ENCODE peak calls at places on chromosomes 13 and 19, in nine cellular contexts. K is IMR-90, A is psoas muscle, V is cardiac fibroblast, B is Caco-2, M is Karpas-422, H is AG10803, Z is endothelial cell of umbilical vein, U is cardiac muscle cell. D is an unnamed sample.

GRCh38 chr13:32228330-32229041 is 86.7 kb downstream of the ZAR1L start:
- DNase-seq in K (peak; percentile 84), A (no peak), V (no peak), B (peak; percentile 85), M (no peak), H (peak; percentile 13), Z (no peak), U (peak; percentile 14), D (no peak)

GRCh38 chr19:18167975-18168645 is 5.5 kb upstream of the IFI30 start:
- DNase-seq in K (peak; percentile 16), A (peak; percentile 63), V (peak; percentile 50), B (no peak), M (peak; percentile 90), H (no peak), Z (peak; percentile 24), U (peak; percentile 52), D (no peak)

GRCh38 chr13:112690242-112690943 is 555 bp downstream of the ATP11A start:
- DNase-seq in K (peak; percentile 44), A (peak; percentile 73), V (peak; percentile 43), B (no peak), M (no peak), H (peak; percentile 8), Z (peak; percentile 24), U (peak; percentile 23), D (no peak)

GRCh38 chr13:43141685-43142084 is 118.3 kb downstream of the DNAJC15 start:
- DNase-seq in K (no peak), A (no peak), V (no peak), B (no peak), M (no peak), H (no peak), Z (no peak), U (no peak), D (no peak)

GRCh38 chr19:907183-907853 is 5.7 kb downstream of the R3HDM4 start:
- DNase-seq in K (no peak), A (peak; percentile 52), V (no peak), B (no peak), M (peak; percentile 66), H (no peak), Z (no peak), U (no peak), D (no peak)

GRCh38 chr13:93446256-93446655 is 219.6 kb downstream of the GPC6 start:
- DNase-seq in K (peak; percentile 13), A (no peak), V (no peak), B (no peak), M (no peak), H (no peak), Z (no peak), U (no peak), D (no peak)

GRCh38 chr19:8335343-8336071 is 7.6 kb downstream of the KANK3 start:
- DNase-seq in K (no peak), A (peak; percentile 41), V (no peak), B (no peak), M (peak; percentile 49), H (no peak), Z (no peak), U (no peak), D (no peak)

GRCh38 chr13:95221991-95222732 is 79.1 kb downstream of the ABCC4 start:
- DNase-seq in K (no peak), A (no peak), V (no peak), B (no peak), M (no peak), H (no peak), Z (no peak), U (no peak), D (no peak)

GRCh38 chr13:30373727-30374126 is 48.6 kb upstream of the UBE2L5 start:
- DNase-seq in K (no peak), A (no peak), V (no peak), B (no peak), M (peak; percentile 83), H (no peak), Z (no peak), U (no peak), D (no peak)

GRCh38 chr13:20127563-20128458 is 33.0 kb downstream of the GJA3 start:
- DNase-seq in K (peak; percentile 16), A (peak; percentile 83), V (peak; percentile 56), B (peak; percentile 69), M (no peak), H (peak; percentile 47), Z (peak; percentile 38), U (peak; percentile 65), D (no peak)

DNA sequence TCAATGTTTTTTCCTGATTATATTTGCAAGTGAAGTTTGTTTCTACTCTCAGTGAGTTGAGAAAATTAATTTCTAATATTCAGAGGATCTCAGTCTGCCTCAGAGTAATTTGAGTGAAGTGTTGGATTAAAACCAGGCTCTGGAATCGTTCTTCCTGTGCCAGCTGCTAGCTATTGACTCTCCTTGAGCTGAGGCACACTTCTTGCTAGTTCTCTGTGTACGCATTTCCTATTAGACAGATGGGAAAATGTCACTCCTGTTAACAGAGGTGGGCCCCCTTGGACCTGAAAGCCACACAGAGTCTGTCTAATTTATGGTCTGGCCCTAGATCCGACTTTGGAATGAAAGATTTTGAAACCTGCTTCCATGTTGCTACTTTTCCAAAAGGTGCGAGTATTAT is 107.6 kb upstream of the RNF113B start:
- DNase-seq in K (no peak), A (no peak), V (no peak), B (no peak), M (no peak), H (no peak), Z (no peak), U (no peak), D (no peak)
- H3K4me3 ChIP-seq in K (no peak overlapping the region), A (no peak overlapping the region), V (no peak overlapping the region), B (no peak overlapping the region), M (no peak overlapping the region), H (no peak overlapping the region), Z (no peak overlapping the region), U (no peak overlapping the region), D (no peak overlapping the region)

GRCh38 chr13:75870397-75870801 is 234.3 kb downstream of the LMO7 start:
- DNase-seq in K (peak; percentile 20), A (no peak), V (peak; percentile 38), B (no peak), M (peak; percentile 69), H (peak; percentile 27), Z (peak; percentile 36), U (peak; percentile 38), D (no peak)

GRCh38 chr13:75864718-75865117 is 228.6 kb downstream of the LMO7 start:
- DNase-seq in K (peak; percentile 93), A (no peak), V (peak; percentile 63), B (no peak), M (no peak), H (peak; percentile 68), Z (no peak), U (peak; percentile 68), D (no peak)

GRCh38 chr13:75869981-75870380 is 233.9 kb downstream of the LMO7 start:
- DNase-seq in K (no peak), A (no peak), V (no peak), B (no peak), M (no peak), H (no peak), Z (no peak), U (no peak), D (no peak)

GRCh38 chr13:75871059-75871458 is 234.9 kb downstream of the LMO7 start:
- DNase-seq in K (no peak), A (no peak), V (no peak), B (no peak), M (no peak), H (no peak), Z (no peak), U (no peak), D (no peak)

DNA sequence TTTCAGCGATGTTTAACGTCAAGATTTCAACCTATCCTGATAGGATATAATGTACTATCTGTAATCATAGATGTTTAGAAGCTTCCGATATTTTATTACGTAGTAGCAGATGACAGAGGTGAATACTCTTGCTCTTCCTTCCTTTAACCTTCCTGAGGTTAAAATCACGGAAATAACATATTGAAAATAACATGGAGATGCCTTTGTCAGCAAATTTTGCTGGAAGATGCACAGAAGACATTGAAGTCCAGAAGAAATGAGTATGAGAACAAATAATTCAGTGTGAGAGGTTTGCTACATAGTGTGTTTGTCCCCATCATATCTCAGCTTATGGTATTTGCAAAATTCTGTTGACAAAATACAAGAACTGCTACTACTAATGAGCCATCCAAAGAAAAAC is 231.6 kb downstream of the LMO7 start:
- DNase-seq in K (no peak), A (no peak), V (no peak), B (no peak), M (no peak), H (no peak), Z (no peak), U (no peak), D (no peak)
- H3K4me3 ChIP-seq in K (no peak overlapping the region), A (no peak overlapping the region), V (no peak overlapping the region), B (no peak overlapping the region), M (no peak overlapping the region), H (no peak overlapping the region), Z (no peak overlapping the region), U (no peak overlapping the region), D (no peak overlapping the region)

DNA sequence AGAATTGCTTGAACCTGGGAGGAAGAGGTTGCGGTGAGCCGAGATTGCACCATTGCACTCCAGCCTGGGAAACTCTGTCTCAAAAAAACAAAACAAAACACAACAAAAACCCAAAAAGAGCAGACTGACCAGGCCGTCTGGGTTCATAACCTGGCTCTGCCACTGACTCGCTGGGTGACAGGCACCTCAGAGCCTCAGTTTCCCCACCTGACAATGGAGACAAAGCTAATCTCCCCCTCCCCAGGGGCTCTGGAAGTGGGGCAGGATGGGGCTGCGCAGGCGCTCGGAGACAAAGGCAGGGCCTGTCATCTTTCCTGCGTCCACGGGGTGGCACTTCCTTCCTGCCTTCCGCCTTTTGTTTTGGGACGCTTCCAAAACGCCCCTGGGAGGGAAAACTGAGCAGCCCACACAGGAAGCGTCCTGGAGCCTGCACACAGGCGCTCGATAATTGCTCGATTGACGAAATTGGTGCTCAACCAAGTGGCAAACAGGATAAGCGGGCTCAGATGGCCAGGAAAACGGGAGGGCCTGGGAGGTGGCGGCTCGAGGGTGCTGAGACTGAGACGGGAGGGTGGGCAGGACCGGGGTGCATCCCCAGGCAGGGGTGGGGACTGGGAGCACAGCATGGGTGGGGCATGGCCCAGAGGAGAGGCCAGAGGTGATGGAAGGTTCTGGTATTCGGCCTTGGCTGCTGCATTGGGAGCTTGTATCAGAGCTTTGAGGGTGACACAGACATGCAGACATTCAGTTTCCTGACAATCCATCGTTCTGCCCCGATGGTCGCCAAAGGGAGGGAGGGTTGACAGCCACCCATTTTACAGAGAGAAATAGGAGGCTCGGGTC is 17.8 kb downstream of the SPC24 start:
- DNase-seq in K (peak; percentile 84), A (peak; percentile 89), V (peak; percentile 95), B (peak; percentile 77), M (peak; percentile 69), H (peak; percentile 91), Z (peak; percentile 53), U (peak; percentile 92), D (no peak)
- H3K4me3 ChIP-seq in K (peak overlapping the region; percentile 12), A (peak overlapping the region; percentile 45), V (peak overlapping the region; percentile 32), B (peak overlapping the region; percentile 50), M (no peak overlapping the region), H (peak overlapping the region; percentile 46), Z (no peak overlapping the region), U (no peak overlapping the region), D (peak overlapping the region; percentile 29)

DNA sequence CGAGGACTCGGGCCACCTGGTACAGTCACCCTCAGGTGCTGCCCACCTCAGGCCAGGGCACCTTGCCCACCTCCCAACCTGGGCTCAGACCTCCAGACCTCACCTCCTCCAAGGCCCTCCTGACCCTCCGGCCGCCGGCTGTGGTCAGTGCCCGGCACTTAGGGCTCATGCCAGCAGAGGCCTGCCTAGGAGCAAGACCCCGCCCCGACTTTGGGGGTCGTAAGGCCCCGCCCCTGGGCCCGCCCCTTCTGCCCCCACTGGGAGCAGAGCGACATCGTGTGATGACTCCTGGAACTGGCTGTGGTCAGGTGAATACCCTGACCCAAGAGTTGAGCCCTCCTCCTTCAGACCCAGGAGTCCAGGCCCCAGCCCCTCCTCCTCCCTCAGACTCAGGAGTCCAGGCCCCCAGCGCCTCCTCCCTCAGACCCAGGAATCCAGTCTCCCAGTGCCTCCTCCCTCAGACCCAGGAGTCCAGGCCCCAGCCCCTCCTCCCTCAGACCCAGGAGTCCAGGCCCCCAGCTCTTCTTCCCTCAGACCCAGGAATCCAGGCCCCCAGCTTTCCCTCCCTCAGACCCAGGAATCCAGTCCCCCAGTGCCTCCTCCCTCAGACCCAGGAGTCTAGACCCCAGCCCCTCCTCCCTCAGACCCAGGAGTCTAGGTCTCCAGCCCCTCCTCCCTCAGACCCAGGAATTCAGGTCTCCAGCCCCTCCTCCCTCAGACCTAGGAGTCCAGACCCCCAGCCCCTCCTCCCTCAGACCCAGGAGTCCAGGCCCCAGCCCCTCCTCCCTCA is at the start of gene SBK2:
- DNase-seq in K (no peak), A (no peak), V (no peak), B (no peak), M (no peak), H (no peak), Z (no peak), U (no peak), D (no peak)
- H3K4me3 ChIP-seq in K (no peak within 1 kb of the TSS), A (no peak within 1 kb of the TSS), V (no peak within 1 kb of the TSS), B (no peak within 1 kb of the TSS), M (no peak within 1 kb of the TSS), H (no peak within 1 kb of the TSS), Z (no peak within 1 kb of the TSS), U (no peak within 1 kb of the TSS), D (no peak within 1 kb of the TSS)